ENCODE peak calls at places on chromosomes 13 and 19, in seven cellular contexts. One of them, this sample, is unnamed.

GRCh38 chr19:55355213-55355821 is 798 bp upstream of the COX6B2 start:
- DNase-seq in HFFc6: no peak
- DNase-seq in astrocyte of the cerebellum: no peak
- DNase-seq in foreskin fibroblast: no peak
- DNase-seq in tibial artery: no peak
- DNase-seq in right atrium auricular region: no peak
- DNase-seq in D341Med: no peak
- DNase-seq in this sample: no peak

GRCh38 chr13:90008707-90009149 is 1338.8 kb upstream of the MIR17HG start:
- DNase-seq in HFFc6: no peak
- DNase-seq in astrocyte of the cerebellum: no peak
- DNase-seq in foreskin fibroblast: no peak
- DNase-seq in tibial artery: no peak
- DNase-seq in right atrium auricular region: no peak
- DNase-seq in D341Med: no peak
- DNase-seq in this sample: no peak

GRCh38 chr19:51359294-51359693 is 6.9 kb downstream of the ETFB start:
- DNase-seq in HFFc6: peak; percentile 85
- DNase-seq in astrocyte of the cerebellum: peak; percentile 79
- DNase-seq in foreskin fibroblast: peak; percentile 95
- DNase-seq in tibial artery: no peak
- DNase-seq in right atrium auricular region: no peak
- DNase-seq in D341Med: no peak
- DNase-seq in this sample: peak; percentile 96

GRCh38 chr19:47623151-47623920 is 14.4 kb downstream of the BICRA start:
- DNase-seq in HFFc6: no peak
- DNase-seq in astrocyte of the cerebellum: no peak
- DNase-seq in foreskin fibroblast: no peak
- DNase-seq in tibial artery: no peak
- DNase-seq in right atrium auricular region: no peak
- DNase-seq in D341Med: peak; percentile 22
- DNase-seq in this sample: no peak

GRCh38 chr13:83881917-83882625 is at the start of gene SLITRK1:
- DNase-seq in HFFc6: peak; percentile 68
- DNase-seq in astrocyte of the cerebellum: peak; percentile 60
- DNase-seq in foreskin fibroblast: peak; percentile 59
- DNase-seq in tibial artery: peak; percentile 59
- DNase-seq in right atrium auricular region: no peak
- DNase-seq in D341Med: peak; percentile 71
- DNase-seq in this sample: peak; percentile 30

GRCh38 chr19:10753305-10753704 is 35.4 kb downstream of the DNM2 start:
- DNase-seq in HFFc6: no peak
- DNase-seq in astrocyte of the cerebellum: no peak
- DNase-seq in foreskin fibroblast: no peak
- DNase-seq in tibial artery: no peak
- DNase-seq in right atrium auricular region: no peak
- DNase-seq in D341Med: no peak
- DNase-seq in this sample: no peak

GRCh38 chr13:106595623-106596022 is 27.7 kb upstream of the ARGLU1 start:
- DNase-seq in HFFc6: no peak
- DNase-seq in astrocyte of the cerebellum: no peak
- DNase-seq in foreskin fibroblast: peak; percentile 44
- DNase-seq in tibial artery: no peak
- DNase-seq in right atrium auricular region: no peak
- DNase-seq in D341Med: no peak
- DNase-seq in this sample: no peak

GRCh38 chr13:38943231-38943630 is 47.4 kb downstream of the STOML3 start:
- DNase-seq in HFFc6: no peak
- DNase-seq in astrocyte of the cerebellum: no peak
- DNase-seq in foreskin fibroblast: no peak
- DNase-seq in tibial artery: no peak
- DNase-seq in right atrium auricular region: no peak
- DNase-seq in D341Med: no peak
- DNase-seq in this sample: no peak

GRCh38 chr19:46691104-46691503 is 25.8 kb downstream of the PRKD2 start:
- DNase-seq in HFFc6: no peak
- DNase-seq in astrocyte of the cerebellum: no peak
- DNase-seq in foreskin fibroblast: no peak
- DNase-seq in tibial artery: no peak
- DNase-seq in right atrium auricular region: no peak
- DNase-seq in D341Med: no peak
- DNase-seq in this sample: no peak

GRCh38 chr13:107864543-107865460 is 350.5 kb downstream of the LIG4 start:
- DNase-seq in HFFc6: no peak
- DNase-seq in astrocyte of the cerebellum: peak; percentile 79
- DNase-seq in foreskin fibroblast: peak; percentile 47
- DNase-seq in tibial artery: no peak
- DNase-seq in right atrium auricular region: no peak
- DNase-seq in D341Med: no peak
- DNase-seq in this sample: peak; percentile 87

GRCh38 chr13:97757807-97758206 is 195.7 kb upstream of the IPO5 start:
- DNase-seq in HFFc6: no peak
- DNase-seq in astrocyte of the cerebellum: no peak
- DNase-seq in foreskin fibroblast: no peak
- DNase-seq in tibial artery: peak; percentile 77
- DNase-seq in right atrium auricular region: peak; percentile 64
- DNase-seq in D341Med: no peak
- DNase-seq in this sample: no peak

GRCh38 chr19:35044317-35045117 is 3.0 kb downstream of the HPN start:
- DNase-seq in HFFc6: peak; percentile 48
- DNase-seq in astrocyte of the cerebellum: no peak
- DNase-seq in foreskin fibroblast: peak; percentile 70
- DNase-seq in tibial artery: no peak
- DNase-seq in right atrium auricular region: peak; percentile 81
- DNase-seq in D341Med: peak; percentile 79
- DNase-seq in this sample: peak; percentile 46

GRCh38 chr19:29521291-29522075 is 4.3 kb upstream of the VSTM2B start:
- DNase-seq in HFFc6: no peak
- DNase-seq in astrocyte of the cerebellum: no peak
- DNase-seq in foreskin fibroblast: no peak
- DNase-seq in tibial artery: no peak
- DNase-seq in right atrium auricular region: no peak
- DNase-seq in D341Med: no peak
- DNase-seq in this sample: no peak

GRCh38 chr19:19185853-19186728 is 5.9 kb downstream of the BORCS8 start:
- DNase-seq in HFFc6: peak; percentile 31
- DNase-seq in astrocyte of the cerebellum: no peak
- DNase-seq in foreskin fibroblast: peak; percentile 62
- DNase-seq in tibial artery: no peak
- DNase-seq in right atrium auricular region: no peak
- DNase-seq in D341Med: peak; percentile 81
- DNase-seq in this sample: peak; percentile 51

GRCh38 chr13:110306340-110306959 is 507 bp downstream of the COL4A1 start:
- DNase-seq in HFFc6: no peak
- DNase-seq in astrocyte of the cerebellum: no peak
- DNase-seq in foreskin fibroblast: peak; percentile 55
- DNase-seq in tibial artery: peak; percentile 65
- DNase-seq in right atrium auricular region: peak; percentile 58
- DNase-seq in D341Med: no peak
- DNase-seq in this sample: peak; percentile 57

GRCh38 chr13:97148894-97149293 is 73.2 kb upstream of the MBNL2 start:
- DNase-seq in HFFc6: no peak
- DNase-seq in astrocyte of the cerebellum: no peak
- DNase-seq in foreskin fibroblast: no peak
- DNase-seq in tibial artery: no peak
- DNase-seq in right atrium auricular region: no peak
- DNase-seq in D341Med: no peak
- DNase-seq in this sample: no peak

GRCh38 chr19:4507150-4507452 is 11.2 kb downstream of the PLIN4 start:
- DNase-seq in HFFc6: no peak
- DNase-seq in astrocyte of the cerebellum: no peak
- DNase-seq in foreskin fibroblast: no peak
- DNase-seq in tibial artery: no peak
- DNase-seq in right atrium auricular region: no peak
- DNase-seq in D341Med: no peak
- DNase-seq in this sample: no peak

GRCh38 chr13:26062853-26063444 is 11.1 kb upstream of the SHISA2 start:
- DNase-seq in HFFc6: peak; percentile 23
- DNase-seq in astrocyte of the cerebellum: peak; percentile 71
- DNase-seq in foreskin fibroblast: peak; percentile 59
- DNase-seq in tibial artery: no peak
- DNase-seq in right atrium auricular region: no peak
- DNase-seq in D341Med: no peak
- DNase-seq in this sample: peak; percentile 63

GRCh38 chr19:1269478-1270167 is 491 bp downstream of the CIRBP start:
- DNase-seq in HFFc6: peak; percentile 90
- DNase-seq in astrocyte of the cerebellum: peak; percentile 59
- DNase-seq in foreskin fibroblast: peak; percentile 93
- DNase-seq in tibial artery: peak; percentile 95
- DNase-seq in right atrium auricular region: peak; percentile 90
- DNase-seq in D341Med: peak; percentile 94
- DNase-seq in this sample: peak; percentile 96

GRCh38 chr13:60679131-60679530 is 282.1 kb downstream of the TDRD3 start:
- DNase-seq in HFFc6: no peak
- DNase-seq in astrocyte of the cerebellum: no peak
- DNase-seq in foreskin fibroblast: no peak
- DNase-seq in tibial artery: no peak
- DNase-seq in right atrium auricular region: no peak
- DNase-seq in D341Med: no peak
- DNase-seq in this sample: no peak

GRCh38 chr19:7772752-7773291 is 9.8 kb downstream of the CLEC4M start:
- DNase-seq in HFFc6: no peak
- DNase-seq in astrocyte of the cerebellum: no peak
- DNase-seq in foreskin fibroblast: peak; percentile 12
- DNase-seq in tibial artery: no peak
- DNase-seq in right atrium auricular region: no peak
- DNase-seq in D341Med: no peak
- DNase-seq in this sample: peak; percentile 60

GRCh38 chr13:29457299-29457698 is 138.2 kb downstream of the SLC7A1 start:
- DNase-seq in HFFc6: peak; percentile 89
- DNase-seq in astrocyte of the cerebellum: peak; percentile 83
- DNase-seq in foreskin fibroblast: peak; percentile 84
- DNase-seq in tibial artery: no peak
- DNase-seq in right atrium auricular region: no peak
- DNase-seq in D341Med: no peak
- DNase-seq in this sample: peak; percentile 88